ENCODE peak calls at places on chromosomes 6 and 20, in ten cellular contexts. P is tibial artery; H is fibroblast of villous mesenchyme; X is activated T-cell treated with anti-CD3 and anti-CD28 coated beads for 4 hours; Q is NCI-H1930; Z is HCT116; I is myocyte; M is activated T-helper 9 cell treated with anti-CD3 and anti-CD28 coated beads, Interleukin-2, amount 50 U/mL, for 16 hours; V is MV-4-11; G is GM13976. O is an unnamed sample.

GRCh38 chr20:32356935-32357868 is 929 bp upstream of the ASXL1 start:
- DNase-seq in I (no peak), Q (no peak), G (no peak), X (no peak), H (no peak), M (no peak), P (peak; percentile 66), Z (peak; percentile 15), V (no peak), O (no peak)

GRCh38 chr6:36428911-36429310 is 13.7 kb downstream of the PXT1 start:
- DNase-seq in M (no peak), V (no peak), I (no peak), G (no peak), Z (no peak), Q (no peak), P (no peak), H (no peak), X (no peak), O (no peak)

GRCh38 chr20:62710886-62711702 is 2.5 kb downstream of the NTSR1 start:
- DNase-seq in P (no peak), H (no peak), V (peak; percentile 86), Z (no peak), G (no peak), X (peak; percentile 31), Q (no peak), M (no peak), I (no peak), O (no peak)

GRCh38 chr20:34710861-34711574 is 6.9 kb downstream of the TP53INP2 start:
- DNase-seq in X (no peak), P (no peak), M (no peak), Q (no peak), V (peak; percentile 80), H (no peak), I (no peak), G (no peak), Z (no peak), O (no peak)

GRCh38 chr6:135909737-135910387 is 58.4 kb downstream of the PDE7B start:
- DNase-seq in V (peak; percentile 29), M (peak; percentile 2), H (peak; percentile 58), P (no peak), Z (peak; percentile 76), Q (peak; percentile 26), G (peak; percentile 66), X (peak; percentile 39), I (peak; percentile 36), O (no peak)

GRCh38 chr6:108667984-108668383 is 107.3 kb downstream of the FOXO3 start:
- DNase-seq in G (peak; percentile 5), I (peak; percentile 27), V (no peak), M (no peak), P (no peak), X (no peak), H (no peak), Q (no peak), Z (no peak), O (no peak)

GRCh38 chr6:102701019-102701418 is 1307.5 kb downstream of the GRIK2 start:
- DNase-seq in H (no peak), Q (no peak), M (no peak), Z (no peak), X (no peak), G (no peak), I (no peak), P (no peak), V (no peak), O (no peak)

GRCh38 chr6:127121637-127121960 is 3.1 kb downstream of the RSPO3 start:
- DNase-seq in H (no peak), P (no peak), Z (no peak), Q (no peak), X (no peak), I (no peak), M (no peak), G (no peak), V (peak; percentile 81), O (no peak)

GRCh38 chr6:145042559-145042958 is 692.8 kb downstream of the EPM2A start:
- DNase-seq in M (no peak), P (no peak), V (no peak), Q (no peak), Z (no peak), I (no peak), X (no peak), H (no peak), G (no peak), O (no peak)

GRCh38 chr6:87203448-87204023 is 48.2 kb downstream of the ZNF292 start:
- DNase-seq in M (no peak), I (no peak), G (no peak), P (no peak), H (no peak), Z (no peak), Q (no peak), X (no peak), V (no peak), O (no peak)

GRCh38 chr6:30131947-30132497 is 3.9 kb upstream of the TRIM40 start:
- DNase-seq in Q (no peak), M (no peak), G (no peak), H (no peak), Z (no peak), V (no peak), I (no peak), X (no peak), P (no peak), O (no peak)

GRCh38 chr6:138468320-138469015 is 30.8 kb downstream of the NHSL1 start:
- DNase-seq in X (no peak), V (no peak), Z (peak; percentile 13), I (no peak), G (no peak), P (no peak), M (no peak), H (no peak), Q (no peak), O (no peak)

GRCh38 chr6:117142995-117143394 is 122.4 kb upstream of the VGLL2 start:
- DNase-seq in I (no peak), V (no peak), Z (no peak), M (no peak), Q (no peak), H (no peak), P (no peak), X (no peak), G (no peak), O (no peak)

GRCh38 chr6:46816626-46817025 is 23.4 kb downstream of the MEP1A start:
- DNase-seq in V (no peak), P (no peak), I (no peak), G (no peak), H (no peak), Z (no peak), M (no peak), X (no peak), Q (no peak), O (no peak)

GRCh38 chr20:46268131-46268611 is 40.1 kb downstream of the CDH22 start:
- DNase-seq in Q (no peak), H (no peak), V (no peak), I (no peak), G (no peak), M (no peak), Z (no peak), P (no peak), X (no peak), O (no peak)

GRCh38 chr6:26521485-26522391 is 16.4 kb upstream of the HMGN4 start:
- DNase-seq in M (peak; percentile 64), G (peak; percentile 81), H (peak; percentile 74), I (peak; percentile 73), V (peak; percentile 76), X (peak; percentile 39), Z (no peak), Q (peak; percentile 40), P (peak; percentile 89), O (peak; percentile 68)

GRCh38 chr6:1346556-1347186 is 34.8 kb downstream of the FOXQ1 start:
- DNase-seq in X (no peak), P (no peak), H (no peak), I (peak; percentile 29), G (no peak), Q (no peak), V (peak; percentile 25), M (no peak), Z (no peak), O (no peak)

GRCh38 chr6:2081155-2082138 is 164.0 kb downstream of the GMDS start:
- DNase-seq in Z (no peak), I (no peak), G (peak; percentile 52), V (peak; percentile 32), M (no peak), P (no peak), Q (no peak), H (no peak), X (no peak), O (no peak)

GRCh38 chr6:11143394-11144371 is 32.2 kb upstream of the ERVFRD-1 start:
- DNase-seq in P (peak; percentile 77), X (no peak), I (peak; percentile 67), H (peak; percentile 96), G (no peak), Q (no peak), Z (peak; percentile 64), M (no peak), V (peak; percentile 83), O (peak; percentile 69)

GRCh38 chr20:47133809-47134456 is 222.6 kb downstream of the ZMYND8 start:
- DNase-seq in V (no peak), P (no peak), Q (no peak), I (peak; percentile 33), M (no peak), Z (no peak), G (no peak), H (peak; percentile 70), X (no peak), O (no peak)

GRCh38 chr20:62900052-62900691 is 26.1 kb downstream of the DIDO1 start:
- DNase-seq in Q (peak; percentile 22), H (peak; percentile 78), Z (peak; percentile 23), P (peak; percentile 84), G (peak; percentile 92), M (peak; percentile 58), I (peak; percentile 57), V (peak; percentile 52), X (peak; percentile 63), O (peak; percentile 35)

GRCh38 chr6:21992178-21992967 is 304.5 kb downstream of the PRL start:
- DNase-seq in G (no peak), X (no peak), Q (no peak), M (no peak), H (peak; percentile 87), V (peak; percentile 77), P (no peak), Z (no peak), I (peak; percentile 56), O (no peak)

GRCh38 chr20:62742550-62742949 is 33.9 kb downstream of the NTSR1 start:
- DNase-seq in P (peak; percentile 53), M (no peak), X (no peak), G (no peak), V (no peak), I (no peak), Z (no peak), H (no peak), Q (no peak), O (no peak)

GRCh38 chr6:128095362-128095761 is 194.5 kb upstream of the THEMIS start:
- DNase-seq in M (no peak), H (peak; percentile 32), Z (no peak), Q (no peak), P (no peak), V (no peak), I (no peak), G (no peak), X (no peak), O (no peak)

GRCh38 chr20:63116412-63117106 is 99.4 kb downstream of the YTHDF1 start:
- DNase-seq in H (peak; percentile 22), I (peak; percentile 38), M (no peak), V (no peak), Q (no peak), Z (no peak), X (no peak), G (peak; percentile 72), P (no peak), O (no peak)

GRCh38 chr6:35052694-35053565 is 88.2 kb downstream of the TCP11 start:
- DNase-seq in G (peak; percentile 4), M (no peak), X (no peak), H (peak; percentile 76), V (peak; percentile 89), I (peak; percentile 93), Q (no peak), P (peak; percentile 82), Z (no peak), O (no peak)

GRCh38 chr6:111339294-111339693 is 143.7 kb downstream of the REV3L start:
- DNase-seq in X (no peak), Q (no peak), P (no peak), H (no peak), I (no peak), M (no peak), Z (no peak), G (no peak), V (no peak), O (no peak)

GRCh38 chr6:136037885-136038460 is 186.5 kb downstream of the PDE7B start:
- DNase-seq in X (no peak), G (no peak), H (peak; percentile 70), Q (no peak), M (no peak), Z (no peak), V (no peak), I (peak; percentile 29), P (no peak), O (no peak)

O was measured in GF-D8.